ENCODE peak calls at places on chromosome 5, in six cellular contexts. Q is aorta, O is heart left ventricle, A is transverse colon, D is hepatocyte, E is A549. B is an unnamed sample. For H3K9me3, the result is how much of the 10 kb centered on the place peaks cover.

GRCh38 chr5:52787600-52788504 is at the start of the genes ITGA1 and PELO:
- DNase-seq in Q (peak), O (peak), A (peak), D (peak), E (peak), B (peak)

GRCh38 chr5:176542596-176543427 is 5.6 kb upstream of the RNF44 start:
- DNase-seq in Q (no peak), O (no peak), A (no peak), D (peak), E (no peak), B (peak)

GRCh38 chr5:42108468-42108867 is 183.4 kb downstream of the FBXO4 start:
- DNase-seq in Q (no peak), O (no peak), A (no peak), D (no peak), E (no peak), B (no peak)

GRCh38 chr5:147822686-147823491 is 8.6 kb downstream of the SPINK1 start:
- DNase-seq in Q (peak), O (peak), A (peak), D (peak), E (peak), B (peak)

GRCh38 chr5:9058161-9058560 is 487.7 kb downstream of the SEMA5A start:
- DNase-seq in Q (no peak), O (no peak), A (no peak), D (no peak), E (no peak), B (no peak)

GRCh38 chr5:124057161-124057814 is 545.3 kb downstream of the CSNK1G3 start:
- DNase-seq in Q (peak), O (no peak), A (peak), D (peak), E (no peak), B (peak)

GRCh38 chr5:159185773-159186172 is 23.6 kb downstream of the RNF145 start:
- DNase-seq in Q (no peak), O (no peak), A (no peak), D (no peak), E (no peak), B (peak)

GRCh38 chr5:83199126-83199525 is 121.8 kb downstream of the XRCC4 start:
- DNase-seq in Q (no peak), O (no peak), A (no peak), D (no peak), E (no peak), B (no peak)

GRCh38 chr5:123705741-123706140 is 193.8 kb downstream of the CSNK1G3 start:
- DNase-seq in Q (no peak), O (no peak), A (no peak), D (no peak), E (no peak), B (no peak)

GRCh38 chr5:177403194-177403825 is 2.8 kb upstream of the PFN3 start:
- DNase-seq in Q (no peak), O (no peak), A (peak), D (peak), E (peak), B (no peak)

DNA sequence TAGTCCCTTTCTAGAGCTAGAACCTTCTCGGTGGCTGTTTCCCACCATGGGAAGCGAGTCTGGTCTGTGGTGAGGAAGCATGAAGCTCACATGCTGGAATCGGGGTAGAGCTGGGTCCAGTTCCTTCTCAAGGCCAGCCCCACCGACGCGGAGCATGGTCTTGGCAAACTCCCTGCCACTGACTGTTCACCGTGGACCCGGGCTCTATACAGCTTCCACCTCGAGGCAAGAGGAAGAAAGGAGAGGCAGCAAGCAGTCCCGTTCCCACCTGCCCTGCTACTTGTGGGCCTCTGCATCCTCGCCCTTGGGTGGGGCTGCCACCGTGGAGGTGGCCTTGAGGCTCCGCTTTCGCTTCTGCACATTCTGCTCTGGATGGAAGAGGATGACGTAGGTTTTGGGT is 13.7 kb downstream of the GRM6 start:
- DNase-seq in Q (no peak), O (no peak), A (no peak), D (no peak), E (no peak), B (no peak)
- H3K9me3 ChIP-seq in Q (half or more), O (under half), A (under half), D (under half), E (under half), B (under half)

GRCh38 chr5:135107101-135107500 is 73.1 kb upstream of the PITX1 start:
- DNase-seq in Q (peak), O (no peak), A (peak), D (no peak), E (no peak), B (no peak)
- H3K4me3 ChIP-seq in Q (no peak), O (no peak), A (no peak), D (no peak), E (no peak), B (no peak)

DNA sequence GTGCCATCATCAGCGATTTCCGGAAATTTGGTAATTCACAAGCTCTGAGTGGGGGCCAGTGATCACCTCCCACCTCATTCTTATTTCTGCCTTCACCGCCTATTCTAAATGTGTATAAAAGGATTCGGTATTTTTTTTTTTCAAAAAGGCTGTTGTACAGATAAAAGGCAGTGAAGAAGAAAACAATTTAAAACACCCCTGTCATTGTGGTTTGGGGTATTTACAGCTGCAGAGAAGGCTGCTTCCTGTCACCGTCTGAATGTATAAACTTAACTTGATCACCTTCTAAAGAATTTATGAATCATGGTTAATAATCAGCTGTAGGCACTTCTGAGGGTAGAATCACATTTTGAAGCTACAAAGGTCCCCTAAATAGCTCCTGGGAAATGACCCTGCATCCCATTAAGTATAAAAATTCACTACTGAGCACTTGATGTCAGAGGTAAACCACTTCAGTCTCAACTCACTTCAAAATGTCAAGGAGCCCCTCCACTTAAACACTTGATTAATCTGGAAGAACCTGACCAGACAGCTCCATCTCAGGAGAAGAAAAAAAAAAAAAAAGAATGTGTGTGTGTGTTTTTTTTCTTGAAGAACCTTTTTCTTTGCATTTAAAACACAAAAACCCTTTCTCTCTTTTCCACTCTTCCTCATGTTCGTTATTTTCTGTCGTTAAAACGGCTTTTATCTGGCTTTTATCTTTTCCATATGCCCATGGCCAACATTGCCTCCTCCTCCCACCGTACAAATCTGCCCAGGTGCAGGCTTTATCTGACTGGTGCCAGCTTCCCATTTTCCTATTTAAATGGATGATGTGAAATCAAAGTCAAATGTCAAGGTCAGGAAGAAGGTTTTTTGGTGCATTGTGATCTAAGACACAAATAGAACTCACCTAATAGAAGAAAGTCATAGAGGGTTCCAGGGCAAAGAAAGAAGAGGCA is 291.2 kb downstream of the IRX1 start:
- DNase-seq in Q (no peak), O (no peak), A (no peak), D (no peak), E (no peak), B (no peak)
- H3K9me3 ChIP-seq in Q (under half), O (under half), A (under half), D (under half), E (under half), B (under half)

GRCh38 chr5:402615-403359 is 40.2 kb upstream of the EXOC3 start:
- DNase-seq in Q (no peak), O (no peak), A (no peak), D (no peak), E (no peak), B (no peak)

GRCh38 chr5:401216-402034 is 41.6 kb upstream of the EXOC3 start:
- DNase-seq in Q (no peak), O (no peak), A (no peak), D (no peak), E (no peak), B (no peak)

GRCh38 chr5:399296-400281 is 43.4 kb upstream of the EXOC3 start:
- DNase-seq in Q (peak), O (peak), A (peak), D (peak), E (peak), B (peak)

GRCh38 chr5:398475-399295 is 44.3 kb upstream of the EXOC3 start:
- DNase-seq in Q (peak), O (no peak), A (no peak), D (peak), E (no peak), B (no peak)

GRCh38 chr5:400282-401215 is 42.4 kb upstream of the EXOC3 start:
- DNase-seq in Q (peak), O (no peak), A (no peak), D (no peak), E (no peak), B (peak)
- H3K4me3 ChIP-seq in Q (peak), O (no peak), A (peak), D (no peak), E (no peak), B (no peak)

B was measured in HAP-1.